ENCODE peak calls at places on chromosomes 7 and 10, in seven cellular contexts. N is NCI-H1105, Y is mucosa of descending colon, Q is kidney tubule cell, X is stomach, I is ascending aorta, P is nephron progenitor cell. W is an unnamed sample.

GRCh38 chr10:93463723-93464511 is 18.2 kb downstream of the MYOF start:
- DNase-seq in N (no peak), Y (no peak), Q (no peak), X (no peak), I (no peak), P (no peak), W (no peak)

GRCh38 chr7:90166153-90166552 is 11.9 kb downstream of the STEAP1 start:
- DNase-seq in N (no peak), Y (no peak), Q (no peak), X (no peak), I (no peak), P (no peak), W (no peak)

GRCh38 chr7:159117366-159118219 is 27.1 kb downstream of the VIPR2 start:
- DNase-seq in N (no peak), Y (no peak), Q (no peak), X (no peak), I (no peak), P (peak; percentile 33), W (no peak)

GRCh38 chr10:64219271-64220025 is 698.2 kb downstream of the REEP3 start:
- DNase-seq in N (no peak), Y (no peak), Q (no peak), X (no peak), I (no peak), P (no peak), W (no peak)

GRCh38 chr7:27110977-27111752 is 8.7 kb upstream of the HOXA2 start:
- DNase-seq in N (no peak), Y (peak; percentile 32), Q (peak; percentile 77), X (no peak), I (no peak), P (no peak), W (peak; percentile 69)

GRCh38 chr7:50717186-50717585 is 65.5 kb downstream of the GRB10 start:
- DNase-seq in N (no peak), Y (no peak), Q (no peak), X (no peak), I (no peak), P (no peak), W (no peak)

GRCh38 chr7:100430450-100431285 is 1.0 kb downstream of the MEPCE start:
- DNase-seq in N (no peak), Y (peak; percentile 54), Q (peak; percentile 20), X (no peak), I (no peak), P (no peak), W (no peak)

GRCh38 chr10:70925377-70926214 is 37.2 kb upstream of the PCBD1 start:
- DNase-seq in N (no peak), Y (peak; percentile 67), Q (peak; percentile 30), X (peak; percentile 55), I (no peak), P (peak; percentile 85), W (no peak)

GRCh38 chr7:7351832-7352231 is 169.5 kb downstream of the C1GALT1 start:
- DNase-seq in N (no peak), Y (no peak), Q (no peak), X (no peak), I (no peak), P (no peak), W (no peak)